ENCODE peak calls at places on chromosomes 2 and 18, in ten cellular contexts. U is heart right ventricle; Q is psoas muscle; K is sigmoid colon; C is dorsolateral prefrontal cortex; H is WERI-Rb-1; X is astrocyte; Z is thoracic aorta; B is CD8-positive, alpha-beta T cell; A is right cardiac atrium. W is an unnamed sample.

GRCh38 chr2:233794128-233794658 is 16.1 kb downstream of the MROH2A start:
- DNase-seq in A (no peak), H (no peak), Q (no peak), K (no peak), C (no peak), U (no peak), B (no peak), Z (no peak), X (no peak), W (no peak)

GRCh38 chr2:217858519-217859466 is 144.0 kb downstream of the TNS1 start:
- DNase-seq in A (peak), C (peak), Z (peak), H (peak), X (peak), B (no peak), U (peak), Q (peak), K (peak), W (peak)

GRCh38 chr18:32695534-32695933 is 77.3 kb downstream of the KLHL14 start:
- DNase-seq in X (no peak), Z (no peak), A (no peak), U (no peak), K (no peak), B (no peak), H (no peak), Q (no peak), C (no peak), W (no peak)

GRCh38 chr2:70676301-70677035 is 91.5 kb downstream of the ADD2 start:
- DNase-seq in H (peak), K (peak), Q (no peak), B (no peak), X (no peak), U (no peak), A (no peak), C (no peak), Z (no peak), W (no peak)

GRCh38 chr2:240981273-240981672 is 17.1 kb upstream of the SNED1 start:
- DNase-seq in A (no peak), U (no peak), Q (no peak), Z (no peak), B (no peak), C (no peak), X (peak), K (no peak), H (no peak), W (no peak)

GRCh38 chr2:196329959-196330358 is 158.6 kb upstream of the STK17B start:
- DNase-seq in Q (no peak), K (no peak), C (no peak), B (no peak), H (no peak), X (no peak), U (no peak), A (no peak), Z (no peak), W (no peak)

GRCh38 chr18:75127143-75128021 is 81.6 kb downstream of the PTGR3 start:
- DNase-seq in C (no peak), U (no peak), X (no peak), Q (no peak), K (no peak), B (no peak), A (peak), Z (no peak), H (peak), W (no peak)

GRCh38 chr2:108370080-108370479 is 7.7 kb upstream of the SULT1C4 start:
- DNase-seq in C (no peak), A (no peak), H (no peak), X (no peak), B (no peak), Q (no peak), K (no peak), Z (no peak), U (no peak), W (no peak)

GRCh38 chr18:32980896-32981295 is 208.1 kb upstream of the KLHL14 start:
- DNase-seq in X (peak), H (no peak), K (no peak), C (no peak), Q (no peak), A (no peak), Z (no peak), U (no peak), B (no peak), W (no peak)

GRCh38 chr2:29607025-29607424 is 314.4 kb downstream of the ALK start:
- DNase-seq in X (no peak), C (no peak), H (no peak), U (no peak), B (no peak), Q (no peak), A (no peak), K (no peak), Z (no peak), W (no peak)

GRCh38 chr18:22336406-22336805 is 81.3 kb downstream of the CTAGE1 start:
- DNase-seq in K (no peak), A (no peak), C (no peak), Z (no peak), B (no peak), H (no peak), X (no peak), Q (no peak), U (no peak), W (no peak)

GRCh38 chr2:189412330-189412953 is 28.8 kb upstream of the WDR75 start:
- DNase-seq in K (peak), Q (no peak), U (no peak), X (peak), A (no peak), Z (no peak), B (no peak), H (no peak), C (no peak), W (no peak)

GRCh38 chr2:175175896-175176295 is 5.6 kb downstream of the ATP5MC3 start:
- DNase-seq in Z (no peak), A (no peak), H (no peak), Q (no peak), C (no peak), X (no peak), U (no peak), B (no peak), K (no peak), W (no peak)

GRCh38 chr2:152566034-152566727 is 151.1 kb downstream of the PRPF40A start:
- DNase-seq in B (no peak), A (no peak), Q (no peak), Z (no peak), X (no peak), U (no peak), K (no peak), C (no peak), H (no peak), W (no peak)

GRCh38 chr2:119266091-119266589 is 42.5 kb downstream of the STEAP3 start:
- DNase-seq in Q (no peak), H (no peak), X (no peak), A (no peak), B (no peak), C (no peak), Z (no peak), U (no peak), K (no peak), W (no peak)

GRCh38 chr2:155815851-155816250 is 516.7 kb downstream of the NR4A2 start:
- DNase-seq in B (no peak), Q (no peak), H (peak), U (no peak), C (peak), X (no peak), K (no peak), Z (no peak), A (no peak), W (no peak)

GRCh38 chr2:205024822-205025518 is 479.7 kb downstream of the PARD3B start:
- DNase-seq in Q (peak), B (no peak), H (no peak), Z (peak), C (peak), K (peak), A (peak), U (no peak), X (peak), W (peak)

GRCh38 chr2:241764272-241765241 is 12.1 kb upstream of the GAL3ST2 start:
- DNase-seq in X (no peak), H (no peak), U (no peak), Z (no peak), Q (no peak), B (no peak), A (peak), K (peak), C (no peak), W (no peak)

GRCh38 chr2:28232267-28232666 is 160.4 kb upstream of the FOSL2 start:
- DNase-seq in U (no peak), B (no peak), Q (no peak), C (no peak), K (no peak), Z (no peak), H (no peak), X (no peak), A (no peak), W (no peak)

GRCh38 chr2:3639015-3639630 is 18.9 kb upstream of the ALLC start:
- DNase-seq in A (no peak), X (no peak), B (no peak), K (peak), U (no peak), H (no peak), Q (no peak), Z (no peak), C (no peak), W (no peak)

GRCh38 chr2:230505162-230505561 is 89.2 kb downstream of the SP100 start:
- DNase-seq in H (no peak), A (no peak), Q (no peak), U (no peak), C (no peak), K (no peak), Z (no peak), B (no peak), X (no peak), W (no peak)
- H3K27ac ChIP-seq in H (no peak), A (no peak), Q (no peak), U (no peak), C (no peak), K (no peak), Z (no peak), B (no peak), X (no peak), W (no peak)

GRCh38 chr18:13608791-13609552 is 117.4 kb downstream of the FAM210A start:
- DNase-seq in U (no peak), B (no peak), C (no peak), X (no peak), A (no peak), Q (no peak), Z (no peak), H (no peak), K (no peak), W (no peak)
- H3K27ac ChIP-seq in U (no peak), B (peak), C (no peak), X (no peak), A (no peak), Q (no peak), Z (no peak), H (no peak), K (no peak), W (no peak)

GRCh38 chr2:96205888-96206287 is 2.7 kb downstream of the STARD7 start:
- DNase-seq in Z (no peak), A (no peak), U (no peak), Q (no peak), X (peak), H (no peak), B (no peak), K (no peak), C (no peak), W (no peak)

GRCh38 chr2:96204836-96205235 is 3.8 kb downstream of the STARD7 start:
- DNase-seq in Z (no peak), K (no peak), U (no peak), X (no peak), Q (no peak), H (no peak), A (no peak), B (no peak), C (no peak), W (no peak)

GRCh38 chr2:96203130-96204028 is 5.2 kb downstream of the STARD7 start:
- DNase-seq in A (no peak), C (no peak), U (no peak), K (no peak), Z (no peak), Q (no peak), X (no peak), B (no peak), H (peak), W (no peak)

GRCh38 chr2:96207073-96207777 is 1.4 kb downstream of the STARD7 start:
- DNase-seq in X (no peak), A (no peak), C (no peak), Q (no peak), K (no peak), H (no peak), Z (no peak), B (no peak), U (no peak), W (no peak)

GRCh38 chr2:96205238-96205637 is 3.4 kb downstream of the STARD7 start:
- DNase-seq in C (no peak), X (peak), B (no peak), A (no peak), U (no peak), K (no peak), Q (no peak), H (no peak), Z (no peak), W (no peak)
- H3K27ac ChIP-seq in C (peak), X (no peak), B (no peak), A (peak), U (peak), K (peak), Q (peak), H (peak), Z (peak), W (peak)

GRCh38 chr2:56170536-56170935 is 13.3 kb upstream of the CCDC85A start:
- DNase-seq in A (no peak), H (no peak), K (no peak), B (no peak), U (no peak), Q (no peak), Z (no peak), X (no peak), C (no peak), W (no peak)

GRCh38 chr2:56170988-56171387 is 12.8 kb upstream of the CCDC85A start:
- DNase-seq in C (no peak), A (no peak), U (no peak), K (no peak), Q (no peak), H (no peak), Z (no peak), X (no peak), B (no peak), W (no peak)

GRCh38 chr2:56169521-56169920 is 14.3 kb upstream of the CCDC85A start:
- DNase-seq in A (no peak), Z (no peak), C (no peak), Q (no peak), U (no peak), H (no peak), K (no peak), B (no peak), X (peak), W (no peak)

GRCh38 chr2:56167616-56168015 is 16.2 kb upstream of the CCDC85A start:
- DNase-seq in C (no peak), U (no peak), H (no peak), B (no peak), X (peak), Z (no peak), Q (no peak), K (no peak), A (no peak), W (no peak)

DNA sequence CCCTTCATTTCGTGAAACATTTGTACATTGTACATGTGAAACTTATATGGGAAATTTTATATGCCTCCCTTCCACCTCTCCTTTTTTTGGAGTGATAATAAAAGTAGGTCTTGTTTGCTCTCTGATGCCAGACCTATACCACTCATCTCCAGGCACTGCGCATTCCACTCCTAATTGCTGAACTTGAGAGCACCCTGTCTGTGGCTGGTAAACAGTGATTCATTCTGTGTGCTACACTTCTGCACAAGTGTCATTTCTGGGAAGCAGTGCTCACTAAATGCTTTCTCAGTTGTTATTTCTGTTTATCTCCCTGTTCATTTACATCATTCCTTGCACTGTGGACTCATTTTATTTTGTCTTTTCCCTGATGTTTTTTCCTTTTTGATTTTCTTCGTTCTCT is 15.6 kb upstream of the CCDC85A start:
- DNase-seq in B (no peak), A (no peak), K (no peak), C (no peak), U (no peak), X (peak), Q (no peak), Z (no peak), H (no peak), W (no peak)
- H3K27ac ChIP-seq in B (no peak), A (no peak), K (no peak), C (no peak), U (no peak), X (no peak), Q (peak), Z (no peak), H (no peak), W (no peak)

DNA sequence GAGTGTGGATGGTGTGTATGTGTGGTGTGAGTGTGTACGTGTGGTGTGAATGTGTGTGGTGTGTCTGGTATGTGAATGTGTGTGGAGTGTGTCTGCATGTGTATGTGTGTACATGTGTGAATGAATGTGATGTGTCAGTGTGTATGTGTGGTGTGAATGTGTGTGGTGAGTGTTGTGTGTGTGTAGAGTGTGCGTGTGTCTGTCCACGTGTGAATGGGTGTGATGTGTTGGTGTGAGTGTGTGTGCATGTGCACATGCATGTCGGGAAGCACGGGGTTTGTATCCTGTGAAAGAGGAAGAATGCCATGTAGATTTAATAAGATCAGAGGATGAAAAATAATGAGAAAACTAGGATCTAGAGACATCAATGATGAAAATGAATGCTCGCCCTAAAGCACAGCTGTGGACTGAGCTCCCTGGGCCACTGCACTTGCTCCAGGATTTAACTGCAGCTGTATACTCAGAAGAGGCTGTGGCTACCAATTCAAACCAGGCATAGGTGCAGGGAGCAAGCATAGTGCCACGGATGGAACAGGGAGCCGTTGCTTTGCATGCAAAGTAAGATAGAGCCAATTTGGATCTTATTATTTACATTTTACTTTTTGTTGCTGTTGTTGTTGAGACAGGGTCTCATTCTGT is 122.7 kb downstream of the DOCK10 start:
- DNase-seq in U (no peak), H (no peak), B (no peak), K (no peak), X (no peak), C (no peak), Q (no peak), Z (no peak), A (no peak), W (no peak)
- H3K27ac ChIP-seq in U (no peak), H (no peak), B (no peak), K (no peak), X (no peak), C (no peak), Q (no peak), Z (no peak), A (no peak), W (no peak)

GRCh38 chr18:297936-298335 is 30.1 kb upstream of the THOC1 start:
- DNase-seq in X (peak), K (no peak), C (no peak), A (no peak), Q (no peak), U (no peak), B (no peak), H (no peak), Z (no peak), W (no peak)
- H3K27ac ChIP-seq in X (no peak), K (no peak), C (no peak), A (no peak), Q (no peak), U (no peak), B (no peak), H (no peak), Z (no peak), W (no peak)

GRCh38 chr2:65033178-65033577 is 23.0 kb upstream of the CEP68 start:
- DNase-seq in B (no peak), K (no peak), Z (no peak), A (no peak), C (no peak), U (no peak), Q (no peak), H (no peak), X (no peak), W (no peak)
- H3K27ac ChIP-seq in B (no peak), K (no peak), Z (no peak), A (no peak), C (no peak), U (no peak), Q (no peak), H (no peak), X (no peak), W (no peak)

GRCh38 chr2:100906679-100907078 is 86.7 kb downstream of the NPAS2 start:
- DNase-seq in A (no peak), K (no peak), Q (no peak), X (no peak), B (no peak), H (no peak), Z (no peak), C (no peak), U (no peak), W (no peak)

GRCh38 chr2:100906131-100906530 is 86.2 kb downstream of the NPAS2 start:
- DNase-seq in X (no peak), H (no peak), Z (no peak), K (no peak), A (no peak), B (no peak), Q (no peak), U (no peak), C (no peak), W (no peak)

GRCh38 chr2:100903534-100904258 is 83.8 kb downstream of the NPAS2 start:
- DNase-seq in U (no peak), Z (no peak), A (no peak), Q (no peak), H (no peak), B (no peak), X (peak), C (no peak), K (no peak), W (no peak)

GRCh38 chr2:100902833-100903405 is 83.0 kb downstream of the NPAS2 start:
- DNase-seq in U (no peak), C (no peak), A (no peak), H (no peak), Q (no peak), B (no peak), Z (no peak), X (peak), K (no peak), W (no peak)

GRCh38 chr2:100905132-100905805 is 85.3 kb downstream of the NPAS2 start:
- DNase-seq in X (no peak), A (no peak), B (no peak), K (no peak), Z (no peak), U (no peak), H (no peak), Q (no peak), C (no peak), W (no peak)
- H3K27ac ChIP-seq in X (no peak), A (peak), B (no peak), K (no peak), Z (no peak), U (peak), H (no peak), Q (no peak), C (no peak), W (no peak)

W was measured in substantia nigra.